ENCODE peak calls at places on chromosomes 7 and 10, in ten cellular contexts. One of them, this sample, is unnamed.

GRCh38 chr10:22308390-22308789 is 7.8 kb upstream of the COMMD3 start:
- DNase-seq in IMR-90: peak; percentile 53
- DNase-seq in sigmoid colon: no peak
- DNase-seq in right cardiac atrium: no peak
- DNase-seq in hepatocyte: no peak
- DNase-seq in uterus: no peak
- DNase-seq in CD8-positive, alpha-beta memory T cell: no peak
- DNase-seq in HepG2: no peak
- DNase-seq in cardiac muscle cell: peak; percentile 11
- DNase-seq in colonic mucosa: no peak
- DNase-seq in this sample: no peak

GRCh38 chr7:55233001-55233400 is 132.1 kb upstream of the LANCL2 start:
- DNase-seq in colonic mucosa: no peak
- DNase-seq in IMR-90: no peak
- DNase-seq in sigmoid colon: no peak
- DNase-seq in right cardiac atrium: no peak
- DNase-seq in cardiac muscle cell: no peak
- DNase-seq in HepG2: no peak
- DNase-seq in hepatocyte: no peak
- DNase-seq in CD8-positive, alpha-beta memory T cell: no peak
- DNase-seq in uterus: no peak
- DNase-seq in this sample: no peak

GRCh38 chr7:155338632-155339320 is 41.1 kb downstream of the INSIG1 start:
- DNase-seq in IMR-90: no peak
- DNase-seq in sigmoid colon: peak; percentile 45
- DNase-seq in CD8-positive, alpha-beta memory T cell: peak; percentile 63
- DNase-seq in colonic mucosa: no peak
- DNase-seq in uterus: no peak
- DNase-seq in right cardiac atrium: no peak
- DNase-seq in cardiac muscle cell: no peak
- DNase-seq in HepG2: no peak
- DNase-seq in hepatocyte: no peak
- DNase-seq in this sample: no peak

GRCh38 chr10:115844592-115844991 is 428.4 kb downstream of the GFRA1 start:
- DNase-seq in uterus: no peak
- DNase-seq in right cardiac atrium: no peak
- DNase-seq in hepatocyte: peak; percentile 20
- DNase-seq in CD8-positive, alpha-beta memory T cell: no peak
- DNase-seq in sigmoid colon: no peak
- DNase-seq in IMR-90: no peak
- DNase-seq in cardiac muscle cell: peak; percentile 54
- DNase-seq in HepG2: no peak
- DNase-seq in colonic mucosa: no peak
- DNase-seq in this sample: no peak

GRCh38 chr10:72322280-72323058 is 32.2 kb downstream of the DNAJB12 start:
- DNase-seq in sigmoid colon: no peak
- DNase-seq in uterus: no peak
- DNase-seq in right cardiac atrium: peak; percentile 3
- DNase-seq in HepG2: no peak
- DNase-seq in hepatocyte: peak; percentile 51
- DNase-seq in colonic mucosa: no peak
- DNase-seq in cardiac muscle cell: no peak
- DNase-seq in CD8-positive, alpha-beta memory T cell: peak; percentile 42
- DNase-seq in IMR-90: no peak
- DNase-seq in this sample: no peak

GRCh38 chr7:39949980-39950472 is at the start of gene CDK13:
- DNase-seq in uterus: peak; percentile 69
- DNase-seq in HepG2: peak; percentile 74
- DNase-seq in IMR-90: peak; percentile 64
- DNase-seq in cardiac muscle cell: peak; percentile 82
- DNase-seq in CD8-positive, alpha-beta memory T cell: peak; percentile 95
- DNase-seq in right cardiac atrium: peak; percentile 82
- DNase-seq in sigmoid colon: peak; percentile 84
- DNase-seq in hepatocyte: peak; percentile 85
- DNase-seq in colonic mucosa: peak; percentile 80
- DNase-seq in this sample: no peak

GRCh38 chr7:64562621-64563275 is at the start of gene ZNF680:
- DNase-seq in hepatocyte: no peak
- DNase-seq in CD8-positive, alpha-beta memory T cell: peak; percentile 89
- DNase-seq in sigmoid colon: peak; percentile 98
- DNase-seq in IMR-90: peak; percentile 91
- DNase-seq in colonic mucosa: peak; percentile 97
- DNase-seq in uterus: peak; percentile 96
- DNase-seq in right cardiac atrium: peak; percentile 96
- DNase-seq in cardiac muscle cell: peak; percentile 97
- DNase-seq in HepG2: peak; percentile 95
- DNase-seq in this sample: peak; percentile 92

GRCh38 chr10:127872011-127872741 is 20.6 kb downstream of the CLRN3 start:
- DNase-seq in IMR-90: peak; percentile 1
- DNase-seq in colonic mucosa: peak; percentile 22
- DNase-seq in cardiac muscle cell: peak; percentile 86
- DNase-seq in HepG2: no peak
- DNase-seq in CD8-positive, alpha-beta memory T cell: no peak
- DNase-seq in sigmoid colon: no peak
- DNase-seq in right cardiac atrium: peak; percentile 67
- DNase-seq in hepatocyte: no peak
- DNase-seq in uterus: no peak
- DNase-seq in this sample: no peak

GRCh38 chr10:132554053-132554990 is 16.7 kb downstream of the INPP5A start:
- DNase-seq in colonic mucosa: no peak
- DNase-seq in right cardiac atrium: no peak
- DNase-seq in cardiac muscle cell: no peak
- DNase-seq in IMR-90: no peak
- DNase-seq in sigmoid colon: peak; percentile 46
- DNase-seq in HepG2: peak; percentile 30
- DNase-seq in uterus: peak; percentile 9
- DNase-seq in hepatocyte: no peak
- DNase-seq in CD8-positive, alpha-beta memory T cell: no peak
- DNase-seq in this sample: no peak

GRCh38 chr7:104972510-104972909 is 41.5 kb upstream of the KMT2E start:
- DNase-seq in hepatocyte: no peak
- DNase-seq in colonic mucosa: no peak
- DNase-seq in sigmoid colon: no peak
- DNase-seq in CD8-positive, alpha-beta memory T cell: no peak
- DNase-seq in right cardiac atrium: no peak
- DNase-seq in uterus: no peak
- DNase-seq in HepG2: no peak
- DNase-seq in IMR-90: peak; percentile 87
- DNase-seq in cardiac muscle cell: no peak
- DNase-seq in this sample: no peak

GRCh38 chr10:60992661-60993060 is 48.7 kb upstream of the RHOBTB1 start:
- DNase-seq in IMR-90: no peak
- DNase-seq in sigmoid colon: no peak
- DNase-seq in HepG2: no peak
- DNase-seq in right cardiac atrium: no peak
- DNase-seq in CD8-positive, alpha-beta memory T cell: no peak
- DNase-seq in uterus: no peak
- DNase-seq in colonic mucosa: no peak
- DNase-seq in hepatocyte: no peak
- DNase-seq in cardiac muscle cell: no peak
- DNase-seq in this sample: no peak

GRCh38 chr7:128894101-128894440 is 16.4 kb downstream of the KCP start:
- DNase-seq in CD8-positive, alpha-beta memory T cell: no peak
- DNase-seq in right cardiac atrium: no peak
- DNase-seq in IMR-90: no peak
- DNase-seq in HepG2: no peak
- DNase-seq in hepatocyte: no peak
- DNase-seq in cardiac muscle cell: no peak
- DNase-seq in sigmoid colon: no peak
- DNase-seq in uterus: no peak
- DNase-seq in colonic mucosa: no peak
- DNase-seq in this sample: no peak

GRCh38 chr10:70912556-70912955 is 24.2 kb upstream of the PCBD1 start:
- DNase-seq in sigmoid colon: no peak
- DNase-seq in colonic mucosa: no peak
- DNase-seq in CD8-positive, alpha-beta memory T cell: no peak
- DNase-seq in cardiac muscle cell: no peak
- DNase-seq in uterus: no peak
- DNase-seq in HepG2: no peak
- DNase-seq in right cardiac atrium: no peak
- DNase-seq in IMR-90: no peak
- DNase-seq in hepatocyte: no peak
- DNase-seq in this sample: no peak

GRCh38 chr7:81846398-81846797 is 76.6 kb upstream of the HGF start:
- DNase-seq in cardiac muscle cell: peak; percentile 76
- DNase-seq in uterus: no peak
- DNase-seq in CD8-positive, alpha-beta memory T cell: no peak
- DNase-seq in IMR-90: peak; percentile 74
- DNase-seq in hepatocyte: peak; percentile 23
- DNase-seq in right cardiac atrium: no peak
- DNase-seq in colonic mucosa: no peak
- DNase-seq in sigmoid colon: no peak
- DNase-seq in HepG2: no peak
- DNase-seq in this sample: no peak

GRCh38 chr7:81851413-81851812 is 81.6 kb upstream of the HGF start:
- DNase-seq in colonic mucosa: no peak
- DNase-seq in hepatocyte: no peak
- DNase-seq in sigmoid colon: no peak
- DNase-seq in cardiac muscle cell: no peak
- DNase-seq in uterus: no peak
- DNase-seq in IMR-90: no peak
- DNase-seq in right cardiac atrium: no peak
- DNase-seq in CD8-positive, alpha-beta memory T cell: no peak
- DNase-seq in HepG2: no peak
- DNase-seq in this sample: no peak

GRCh38 chr7:81839708-81840359 is 70.0 kb upstream of the HGF start:
- DNase-seq in uterus: no peak
- DNase-seq in hepatocyte: no peak
- DNase-seq in colonic mucosa: no peak
- DNase-seq in sigmoid colon: no peak
- DNase-seq in cardiac muscle cell: no peak
- DNase-seq in CD8-positive, alpha-beta memory T cell: no peak
- DNase-seq in IMR-90: no peak
- DNase-seq in HepG2: no peak
- DNase-seq in right cardiac atrium: no peak
- DNase-seq in this sample: no peak

GRCh38 chr7:81842361-81842760 is 72.5 kb upstream of the HGF start:
- DNase-seq in CD8-positive, alpha-beta memory T cell: no peak
- DNase-seq in hepatocyte: peak; percentile 11
- DNase-seq in cardiac muscle cell: no peak
- DNase-seq in right cardiac atrium: no peak
- DNase-seq in sigmoid colon: no peak
- DNase-seq in colonic mucosa: no peak
- DNase-seq in HepG2: no peak
- DNase-seq in uterus: no peak
- DNase-seq in IMR-90: no peak
- DNase-seq in this sample: no peak

DNA sequence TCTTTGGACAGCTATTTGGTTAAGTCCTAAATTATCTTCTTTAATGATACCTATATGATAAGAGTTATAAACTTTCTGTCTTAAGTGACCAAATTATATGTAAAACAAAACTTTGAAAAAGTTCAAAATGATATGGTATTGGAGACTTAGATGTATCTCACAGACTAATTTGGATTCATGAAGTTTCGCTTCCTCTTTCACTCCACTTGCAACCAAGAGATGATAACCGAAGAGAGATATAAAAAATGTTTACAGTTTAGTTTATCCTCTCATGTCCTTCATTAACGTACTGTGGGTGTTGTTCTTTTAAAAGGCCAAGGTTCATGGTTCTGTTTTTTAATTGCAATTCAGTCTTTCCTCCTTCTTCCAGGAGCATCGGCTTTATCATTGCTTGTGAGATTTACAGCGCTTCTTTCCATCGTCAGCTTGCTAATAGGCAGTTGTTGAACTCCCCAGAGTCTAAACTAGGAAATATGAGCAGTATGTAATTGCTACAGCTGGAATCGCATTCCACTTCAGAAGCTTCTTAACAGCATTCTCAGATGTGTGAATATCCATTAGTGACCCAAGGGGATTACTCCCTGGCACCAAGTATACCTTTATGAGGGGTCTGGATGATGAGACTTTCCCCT is 75.9 kb upstream of the HGF start:
- DNase-seq in HepG2: no peak
- DNase-seq in cardiac muscle cell: peak; percentile 75
- DNase-seq in right cardiac atrium: no peak
- DNase-seq in uterus: no peak
- DNase-seq in IMR-90: peak; percentile 25
- DNase-seq in colonic mucosa: no peak
- DNase-seq in hepatocyte: peak; percentile 6
- DNase-seq in CD8-positive, alpha-beta memory T cell: no peak
- DNase-seq in sigmoid colon: no peak
- DNase-seq in this sample: no peak
- H3K27ac ChIP-seq in HepG2: no peak overlapping the region
- H3K27ac ChIP-seq in cardiac muscle cell: no peak overlapping the region
- H3K27ac ChIP-seq in right cardiac atrium: no peak overlapping the region
- H3K27ac ChIP-seq in uterus: no peak overlapping the region
- H3K27ac ChIP-seq in IMR-90: peak overlapping the region; percentile 53
- H3K27ac ChIP-seq in colonic mucosa: peak overlapping the region; percentile 37
- H3K27ac ChIP-seq in hepatocyte: peak overlapping the region; percentile 54
- H3K27ac ChIP-seq in CD8-positive, alpha-beta memory T cell: no peak overlapping the region
- H3K27ac ChIP-seq in sigmoid colon: peak overlapping the region; percentile 29
- H3K27ac ChIP-seq in this sample: peak overlapping the region; percentile 62

GRCh38 chr10:4169448-4169847 is 384.4 kb upstream of the KLF6 start:
- DNase-seq in HepG2: no peak
- DNase-seq in hepatocyte: no peak
- DNase-seq in CD8-positive, alpha-beta memory T cell: no peak
- DNase-seq in right cardiac atrium: no peak
- DNase-seq in uterus: no peak
- DNase-seq in IMR-90: no peak
- DNase-seq in sigmoid colon: no peak
- DNase-seq in colonic mucosa: no peak
- DNase-seq in cardiac muscle cell: no peak
- DNase-seq in this sample: no peak
- H3K27ac ChIP-seq in HepG2: no peak overlapping the region
- H3K27ac ChIP-seq in hepatocyte: no peak overlapping the region
- H3K27ac ChIP-seq in CD8-positive, alpha-beta memory T cell: no peak overlapping the region
- H3K27ac ChIP-seq in right cardiac atrium: no peak overlapping the region
- H3K27ac ChIP-seq in uterus: no peak overlapping the region
- H3K27ac ChIP-seq in IMR-90: no peak overlapping the region
- H3K27ac ChIP-seq in sigmoid colon: no peak overlapping the region
- H3K27ac ChIP-seq in colonic mucosa: no peak overlapping the region
- H3K27ac ChIP-seq in cardiac muscle cell: no peak overlapping the region
- H3K27ac ChIP-seq in this sample: no peak overlapping the region

DNA sequence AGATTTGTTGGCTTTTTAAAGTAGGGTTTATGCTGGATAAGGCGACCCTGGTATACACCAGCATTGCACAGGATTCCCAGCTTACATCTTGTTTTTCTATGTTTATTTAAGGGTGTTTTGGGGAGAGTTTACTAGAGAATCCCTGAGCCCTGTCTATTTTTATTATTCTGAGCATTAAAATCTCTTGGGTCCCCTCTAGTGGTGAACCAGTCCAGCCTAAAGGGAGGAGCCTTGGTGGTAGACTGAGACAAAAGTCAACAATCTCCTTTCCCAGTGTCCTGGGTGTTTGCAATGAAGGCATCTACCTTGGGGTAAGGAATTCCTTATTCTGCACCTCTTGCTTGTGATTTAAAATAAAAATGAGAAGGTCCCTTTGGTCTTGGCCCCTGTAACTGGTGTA is 38.2 kb downstream of the ANTXRL start:
- DNase-seq in cardiac muscle cell: peak; percentile 10
- DNase-seq in IMR-90: peak; percentile 14
- DNase-seq in sigmoid colon: no peak
- DNase-seq in colonic mucosa: no peak
- DNase-seq in hepatocyte: no peak
- DNase-seq in HepG2: no peak
- DNase-seq in CD8-positive, alpha-beta memory T cell: peak; percentile 8
- DNase-seq in right cardiac atrium: no peak
- DNase-seq in uterus: no peak
- DNase-seq in this sample: no peak
- H3K27ac ChIP-seq in cardiac muscle cell: no peak overlapping the region
- H3K27ac ChIP-seq in IMR-90: no peak overlapping the region
- H3K27ac ChIP-seq in sigmoid colon: no peak overlapping the region
- H3K27ac ChIP-seq in colonic mucosa: no peak overlapping the region
- H3K27ac ChIP-seq in hepatocyte: no peak overlapping the region
- H3K27ac ChIP-seq in HepG2: no peak overlapping the region
- H3K27ac ChIP-seq in CD8-positive, alpha-beta memory T cell: no peak overlapping the region
- H3K27ac ChIP-seq in right cardiac atrium: no peak overlapping the region
- H3K27ac ChIP-seq in uterus: no peak overlapping the region
- H3K27ac ChIP-seq in this sample: peak overlapping the region; percentile 17

GRCh38 chr7:131388126-131388525 is 60.5 kb downstream of the MKLN1 start:
- DNase-seq in colonic mucosa: no peak
- DNase-seq in HepG2: no peak
- DNase-seq in hepatocyte: no peak
- DNase-seq in cardiac muscle cell: no peak
- DNase-seq in right cardiac atrium: no peak
- DNase-seq in uterus: no peak
- DNase-seq in IMR-90: no peak
- DNase-seq in sigmoid colon: no peak
- DNase-seq in CD8-positive, alpha-beta memory T cell: no peak
- DNase-seq in this sample: no peak
- H3K27ac ChIP-seq in colonic mucosa: no peak overlapping the region
- H3K27ac ChIP-seq in HepG2: no peak overlapping the region
- H3K27ac ChIP-seq in hepatocyte: no peak overlapping the region
- H3K27ac ChIP-seq in cardiac muscle cell: no peak overlapping the region
- H3K27ac ChIP-seq in right cardiac atrium: no peak overlapping the region
- H3K27ac ChIP-seq in uterus: no peak overlapping the region
- H3K27ac ChIP-seq in IMR-90: no peak overlapping the region
- H3K27ac ChIP-seq in sigmoid colon: no peak overlapping the region
- H3K27ac ChIP-seq in CD8-positive, alpha-beta memory T cell: no peak overlapping the region
- H3K27ac ChIP-seq in this sample: no peak overlapping the region